ENCODE peak calls at places on chromosome 17, in six cellular contexts. W, U, T, D, Y and F are unnamed samples.
A peak's percentile ranks its signal among the peaks of the same experiment; 100 is the strongest.

GRCh38 chr17:8835106-8835505 is 32.4 kb downstream of the PIK3R6 start:
- DNase-seq in U (peak; percentile 16), D (no peak), Y (no peak), W (no peak), T (no peak), F (no peak)

GRCh38 chr17:45314761-45315549 is 1.9 kb downstream of the MAP3K14 start:
- DNase-seq in W (no peak), T (no peak), Y (peak; percentile 58), U (no peak), D (no peak), F (no peak)

GRCh38 chr17:53135969-53136368 is 686.8 kb upstream of the KIF2B start:
- DNase-seq in U (no peak), W (no peak), T (no peak), D (no peak), Y (no peak), F (no peak)

GRCh38 chr17:81518785-81519283 is 6.2 kb upstream of the ACTG1 start:
- DNase-seq in Y (peak; percentile 79), D (no peak), U (no peak), W (peak; percentile 49), T (no peak), F (peak; percentile 55)

GRCh38 chr17:41308918-41309359 is at the start of gene KRTAP16-1:
- DNase-seq in U (no peak), W (no peak), D (no peak), T (no peak), Y (no peak), F (no peak)

GRCh38 chr17:4209611-4210010 is 54.2 kb downstream of the ANKFY1 start:
- DNase-seq in D (no peak), W (no peak), Y (no peak), U (no peak), T (no peak), F (peak; percentile 43)

GRCh38 chr17:62966426-62967110 is 533 bp downstream of the TANC2 start:
- DNase-seq in T (peak; percentile 69), W (peak; percentile 54), Y (peak; percentile 60), U (no peak), D (peak; percentile 47), F (peak; percentile 64)

GRCh38 chr17:4407851-4408250 is 25.9 kb upstream of the SPNS3 start:
- DNase-seq in U (no peak), T (peak; percentile 51), Y (peak; percentile 32), D (no peak), W (no peak), F (no peak)

GRCh38 chr17:58997756-58998553 is 108.7 kb downstream of the TRIM37 start:
- DNase-seq in U (no peak), Y (peak; percentile 7), D (no peak), W (no peak), T (no peak), F (no peak)

GRCh38 chr17:38584350-38584925 is 21.3 kb downstream of the SRCIN1 start:
- DNase-seq in D (peak; percentile 66), Y (peak; percentile 73), T (peak; percentile 59), W (peak; percentile 31), U (peak; percentile 60), F (peak; percentile 56)

GRCh38 chr17:36182176-36183000 is 6.0 kb upstream of the TBC1D3B start:
- DNase-seq in W (peak; percentile 11), D (peak; percentile 24), T (no peak), U (no peak), Y (peak; percentile 67), F (no peak)

GRCh38 chr17:37779554-37779953 is 34.7 kb upstream of the HNF1B start:
- DNase-seq in Y (peak; percentile 88), W (no peak), U (no peak), T (no peak), D (no peak), F (no peak)

GRCh38 chr17:45197555-45198334 is 23.9 kb upstream of the FMNL1 start:
- DNase-seq in W (peak; percentile 89), U (peak; percentile 94), D (peak; percentile 97), T (peak; percentile 91), Y (peak; percentile 93), F (peak; percentile 93)

GRCh38 chr17:27671591-27671910 is 40.6 kb downstream of the LGALS9 start:
- DNase-seq in D (no peak), T (no peak), Y (no peak), W (no peak), U (no peak), F (no peak)

GRCh38 chr17:62631936-62632924 is 4.8 kb downstream of the MRC2 start:
- DNase-seq in U (no peak), W (no peak), T (no peak), D (no peak), Y (no peak), F (no peak)

GRCh38 chr17:57801044-57801711 is 48.7 kb downstream of the MRPS23 start:
- DNase-seq in U (no peak), W (no peak), Y (no peak), D (no peak), T (no peak), F (no peak)
- H3K4me3 ChIP-seq in U (no peak overlapping the region), W (no peak overlapping the region), Y (no peak overlapping the region), D (no peak overlapping the region), T (no peak overlapping the region), F (no peak overlapping the region)

DNA sequence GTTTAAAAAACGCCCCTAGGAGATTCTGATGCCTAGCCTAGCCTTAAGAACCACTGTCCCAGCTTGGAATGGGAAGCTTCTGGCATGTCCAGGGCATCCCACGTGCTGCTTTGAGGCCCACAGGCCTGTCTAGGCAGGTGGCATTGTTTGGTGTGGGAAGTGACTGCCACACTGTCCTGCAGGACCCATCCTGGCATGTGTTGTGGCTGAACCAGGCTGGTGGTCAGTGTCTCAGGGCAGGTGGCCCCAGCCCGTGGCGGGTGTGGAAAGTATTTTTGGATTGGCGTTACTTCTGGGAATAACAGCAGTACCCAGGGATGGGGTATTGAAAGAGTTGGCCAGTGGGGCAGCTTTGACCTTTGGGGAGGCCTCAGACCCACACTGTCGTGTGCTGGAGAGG is 27.9 kb downstream of the PGS1 start:
- DNase-seq in Y (no peak), W (no peak), D (no peak), U (no peak), T (no peak), F (no peak)
- H3K36me3 ChIP-seq in Y (peaks cover 4% of the 10 kb centered on the region), W (no peaks in the 10 kb centered on the region), D (peaks cover 67% of the 10 kb centered on the region), U (peaks cover 38% of the 10 kb centered on the region), T (peaks cover 13% of the 10 kb centered on the region), F (peaks cover 51% of the 10 kb centered on the region)

GRCh38 chr17:14776791-14777190 is 475.9 kb downstream of the HS3ST3B1 start:
- DNase-seq in T (no peak), D (no peak), W (no peak), Y (peak; percentile 34), U (no peak), F (no peak)

GRCh38 chr17:14779236-14779635 is 478.4 kb downstream of the HS3ST3B1 start:
- DNase-seq in Y (no peak), D (no peak), W (no peak), T (no peak), U (no peak), F (no peak)

GRCh38 chr17:14780116-14780515 is 479.2 kb downstream of the HS3ST3B1 start:
- DNase-seq in T (no peak), U (no peak), W (no peak), Y (no peak), D (peak; percentile 87), F (no peak)

GRCh38 chr17:14784997-14785696 is 480.0 kb downstream of the PMP22 start:
- DNase-seq in D (peak; percentile 34), W (no peak), U (no peak), T (no peak), Y (no peak), F (no peak)

GRCh38 chr17:14781123-14781522 is 480.2 kb downstream of the HS3ST3B1 start:
- DNase-seq in U (no peak), D (peak; percentile 71), W (no peak), Y (no peak), T (no peak), F (no peak)
- H3K9me3 ChIP-seq in U (no peaks in the 10 kb centered on the region), D (no peaks in the 10 kb centered on the region), W (no peaks in the 10 kb centered on the region), Y (no peaks in the 10 kb centered on the region), T (no peaks in the 10 kb centered on the region), F (no peaks in the 10 kb centered on the region)

GRCh38 chr17:74210191-74211140 is 2.9 kb upstream of the TTYH2 start:
- DNase-seq in U (peak; percentile 79), T (peak; percentile 62), D (peak; percentile 93), W (peak; percentile 62), Y (peak; percentile 74), F (peak; percentile 69)
- H3K4me3 ChIP-seq in U (no peak overlapping the region), T (no peak overlapping the region), D (no peak overlapping the region), W (no peak overlapping the region), Y (no peak overlapping the region), F (no peak overlapping the region)

DNA sequence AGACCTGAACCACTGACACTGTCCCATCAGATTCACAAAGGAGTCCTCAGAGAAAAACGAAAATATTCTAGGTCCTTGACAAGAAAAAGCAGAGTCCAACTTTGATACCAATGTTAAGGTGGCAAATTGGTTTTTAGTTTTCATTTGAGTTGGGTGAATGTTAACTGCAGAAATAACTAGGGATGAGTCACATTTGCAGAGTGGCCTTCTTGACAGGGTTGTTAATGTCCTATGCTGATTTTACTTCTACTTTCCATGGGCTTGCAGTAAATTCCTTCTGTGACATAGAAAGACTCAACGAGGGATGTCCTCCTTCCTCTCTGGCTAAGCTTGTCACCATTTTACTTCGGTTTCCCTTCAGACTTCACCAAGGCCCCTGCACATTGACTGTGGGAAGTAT is 47.2 kb upstream of the ICAM2 start:
- DNase-seq in U (no peak), Y (no peak), W (no peak), D (no peak), T (no peak), F (no peak)
- H3K36me3 ChIP-seq in U (peaks cover 51% of the 10 kb centered on the region), Y (peaks cover 41% of the 10 kb centered on the region), W (no peaks in the 10 kb centered on the region), D (peaks cover 59% of the 10 kb centered on the region), T (peaks cover 29% of the 10 kb centered on the region), F (peaks cover 69% of the 10 kb centered on the region)

DNA sequence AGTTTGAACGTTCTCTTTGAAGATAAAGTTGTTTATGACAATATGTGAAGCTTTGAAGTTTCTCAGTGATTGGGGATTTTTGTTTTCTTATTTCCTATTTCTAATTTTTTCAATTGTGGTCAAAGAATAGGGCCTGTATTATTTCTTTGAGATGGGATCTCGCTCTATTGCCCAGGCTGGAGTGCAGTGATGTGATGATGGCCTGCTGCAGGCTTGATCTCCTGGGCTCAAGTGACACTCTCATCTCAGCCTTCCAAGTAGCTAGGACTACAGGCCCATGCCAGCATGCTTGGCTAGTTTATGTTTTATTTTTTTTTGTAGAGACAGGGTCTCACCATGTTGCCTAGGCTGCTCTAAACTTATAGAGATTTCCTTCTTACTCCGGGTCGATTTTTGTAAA is 11.7 kb upstream of the ANKRD40CL start:
- DNase-seq in Y (no peak), U (no peak), D (no peak), T (no peak), W (no peak), F (no peak)
- H3K9me3 ChIP-seq in Y (no peaks in the 10 kb centered on the region), U (no peaks in the 10 kb centered on the region), D (no peaks in the 10 kb centered on the region), T (no peaks in the 10 kb centered on the region), W (no peaks in the 10 kb centered on the region), F (no peaks in the 10 kb centered on the region)

GRCh38 chr17:7263801-7264078 is 1.5 kb upstream of the CLDN7 start:
- DNase-seq in U (no peak), W (no peak), Y (no peak), D (no peak), T (no peak), F (no peak)

GRCh38 chr17:7262192-7263070 is at the start of gene CLDN7:
- DNase-seq in T (peak; percentile 97), U (no peak), Y (no peak), D (no peak), W (no peak), F (no peak)

GRCh38 chr17:7261377-7262191 is 694 bp downstream of the CLDN7 start:
- DNase-seq in U (no peak), W (no peak), T (no peak), Y (peak; percentile 31), D (no peak), F (no peak)

GRCh38 chr17:7260601-7261376 is 1.5 kb downstream of the CLDN7 start:
- DNase-seq in Y (peak; percentile 58), D (peak; percentile 70), U (no peak), T (peak; percentile 84), W (no peak), F (no peak)

GRCh38 chr17:7263071-7263800 is 958 bp upstream of the CLDN7 start:
- DNase-seq in Y (no peak), D (peak; percentile 57), U (no peak), W (no peak), T (peak; percentile 67), F (no peak)
- H3K4me3 ChIP-seq in Y (no peak overlapping the region), D (no peak overlapping the region), U (peak overlapping the region; percentile 2), W (no peak overlapping the region), T (peak overlapping the region; percentile 68), F (peak overlapping the region; percentile 68)